ENCODE peak calls at places on chromosome 1, in ten cellular contexts. D is NT2/D1; P is stimulated activated CD8-positive, alpha-beta memory T cell treated with anti-CD3 and anti-CD28 coated beads, Interleukin-15, amount 100 ng/mL, for 1 hour; G is LoVo; M is HFF-Myc; R is mesothelial cell of epicardium; A is activated CD8-positive, alpha-beta memory T cell treated with anti-CD3 and anti-CD28 coated beads, Interleukin-2, amount 10 ng/mL, durations not matched to agents 7 days and 5 days; E is stimulated activated CD4-positive, alpha-beta T cell treated with anti-CD3 and anti-CD28 coated beads, Interleukin-1b, Interleukin-23, amount 100 ng/mL, for 1 hour; Q is aorta; U is neural crest cell. T is an unnamed sample.

GRCh38 chr1:1402081-1402900 is 3.2 kb upstream of the CCNL2 start:
- DNase-seq in U (peak), E (no peak), A (peak), D (peak), P (no peak), R (no peak), M (peak), G (peak), Q (no peak), T (no peak)

GRCh38 chr1:118075116-118075515 is 109.9 kb downstream of the SPAG17 start:
- DNase-seq in D (no peak), R (no peak), A (no peak), Q (no peak), P (no peak), M (peak), U (no peak), E (no peak), G (no peak), T (no peak)

GRCh38 chr1:8373547-8374270 is 55.8 kb downstream of the SLC45A1 start:
- DNase-seq in Q (peak), R (no peak), D (no peak), U (no peak), M (no peak), G (no peak), A (no peak), E (no peak), P (no peak), T (no peak)

GRCh38 chr1:69328186-69328585 is 239.5 kb upstream of the LRRC7 start:
- DNase-seq in M (no peak), D (no peak), A (no peak), U (no peak), E (no peak), G (no peak), Q (no peak), P (no peak), R (no peak), T (no peak)

GRCh38 chr1:157431751-157432150 is 120.6 kb downstream of the FCRL5 start:
- DNase-seq in R (no peak), G (no peak), U (no peak), M (no peak), A (no peak), E (no peak), P (no peak), D (no peak), Q (no peak), T (no peak)

GRCh38 chr1:199102239-199102638 is 463.4 kb downstream of the PTPRC start:
- DNase-seq in R (no peak), P (no peak), D (no peak), E (no peak), A (no peak), M (no peak), U (no peak), G (no peak), Q (no peak), T (no peak)

GRCh38 chr1:39102537-39103320 is 76.6 kb downstream of the NDUFS5 start:
- DNase-seq in A (no peak), G (peak), P (no peak), U (peak), R (no peak), Q (no peak), E (no peak), D (peak), M (peak), T (no peak)

GRCh38 chr1:118077331-118078055 is 107.5 kb downstream of the SPAG17 start:
- DNase-seq in A (no peak), M (no peak), U (no peak), R (no peak), P (no peak), D (peak), G (peak), Q (no peak), E (no peak), T (no peak)

GRCh38 chr1:206469933-206470691 is at the start of gene IKBKE:
- DNase-seq in R (peak), P (no peak), Q (peak), U (no peak), E (no peak), M (no peak), G (peak), D (peak), A (peak), T (peak)

GRCh38 chr1:15123298-15123697 is 30.2 kb upstream of the TMEM51 start:
- DNase-seq in Q (no peak), M (no peak), P (no peak), E (no peak), U (no peak), G (no peak), A (no peak), D (no peak), R (no peak), T (no peak)

GRCh38 chr1:34742667-34743270 is 12.1 kb upstream of the GJB5 start:
- DNase-seq in A (peak), U (peak), M (peak), P (peak), D (peak), E (peak), Q (peak), R (peak), G (peak), T (peak)

GRCh38 chr1:180542530-180543171 is 16.1 kb upstream of the OVAAL start:
- DNase-seq in P (no peak), M (no peak), D (no peak), A (no peak), Q (no peak), G (no peak), U (no peak), R (no peak), E (no peak), T (no peak)

GRCh38 chr1:17700363-17700762 is 54.8 kb upstream of the ACTL8 start:
- DNase-seq in Q (no peak), P (no peak), E (no peak), A (no peak), M (no peak), D (no peak), G (no peak), U (no peak), R (no peak), T (no peak)

GRCh38 chr1:71019248-71019647 is 28.4 kb downstream of the PTGER3 start:
- DNase-seq in U (no peak), A (no peak), R (no peak), D (no peak), P (no peak), M (no peak), Q (no peak), G (no peak), E (no peak), T (no peak)

GRCh38 chr1:214213136-214213535 is 67.8 kb upstream of the SMYD2 start:
- DNase-seq in Q (no peak), M (no peak), U (no peak), P (no peak), R (no peak), A (no peak), D (no peak), E (no peak), G (no peak), T (no peak)

GRCh38 chr1:219312967-219313366 is 139.3 kb downstream of the LYPLAL1 start:
- DNase-seq in U (no peak), R (no peak), E (no peak), G (no peak), P (no peak), M (peak), Q (no peak), D (no peak), A (no peak), T (no peak)

GRCh38 chr1:3522564-3523270 is 68.3 kb downstream of the ARHGEF16 start:
- DNase-seq in D (no peak), U (no peak), E (no peak), R (no peak), Q (no peak), A (no peak), M (peak), P (no peak), G (no peak), T (no peak)

GRCh38 chr1:174399211-174399610 is 48.6 kb upstream of the GPR52 start:
- DNase-seq in R (no peak), U (no peak), M (no peak), E (no peak), P (no peak), A (no peak), Q (no peak), G (no peak), D (no peak), T (no peak)

GRCh38 chr1:119683893-119684292 is 27.8 kb upstream of the PHGDH start:
- DNase-seq in U (no peak), Q (no peak), G (no peak), D (no peak), A (no peak), P (no peak), M (no peak), R (no peak), E (no peak), T (no peak)

GRCh38 chr1:182041615-182042014 is 19.9 kb downstream of the ZNF648 start:
- DNase-seq in Q (no peak), P (no peak), A (no peak), G (no peak), U (no peak), E (no peak), D (no peak), R (no peak), M (no peak), T (no peak)

GRCh38 chr1:87149166-87150065 is 179.3 kb upstream of the LMO4 start:
- DNase-seq in G (no peak), E (no peak), P (no peak), Q (no peak), D (peak), A (no peak), R (no peak), M (peak), U (no peak), T (no peak)

GRCh38 chr1:26307363-26307781 is 936 bp upstream of the UBXN11 start:
- DNase-seq in U (no peak), G (no peak), R (no peak), M (no peak), Q (no peak), A (no peak), D (no peak), E (no peak), P (no peak), T (no peak)

GRCh38 chr1:221740260-221740830 is 1.5 kb downstream of the DUSP10 start:
- DNase-seq in E (no peak), R (no peak), U (no peak), P (no peak), M (no peak), A (no peak), D (no peak), G (no peak), Q (no peak), T (no peak)

GRCh38 chr1:143735764-143736461 is 235.9 kb downstream of the FAM72C start:
- DNase-seq in G (peak), E (no peak), Q (no peak), A (no peak), R (no peak), U (no peak), P (no peak), D (no peak), M (no peak), T (no peak)

GRCh38 chr1:212669102-212669501 is 30.5 kb downstream of the BATF3 start:
- DNase-seq in Q (no peak), P (no peak), M (no peak), U (no peak), E (no peak), A (no peak), G (no peak), D (no peak), R (no peak), T (no peak)

GRCh38 chr1:180930687-180931086 is 18.0 kb downstream of the KIAA1614 start:
- DNase-seq in G (no peak), R (no peak), E (no peak), A (no peak), Q (no peak), U (no peak), D (no peak), M (no peak), P (no peak), T (no peak)

GRCh38 chr1:54885863-54886723 is 902 bp downstream of the DHCR24 start:
- DNase-seq in R (no peak), D (no peak), Q (no peak), G (peak), A (no peak), P (no peak), E (no peak), M (no peak), U (no peak), T (no peak)